ENCODE peak calls at places on chromosomes 5 and 9, in eight cellular contexts. X is neural crest cell, Z is SK-N-SH, F is ascending aorta, L is epithelial cell of proximal tubule, O is HFF-Myc, D is heart right ventricle, T is astrocyte of the cerebellum. Q is an unnamed sample.

GRCh38 chr9:13049223-13049622 is 230.3 kb downstream of the MPDZ start:
- DNase-seq in Z (no peak), D (no peak), T (peak; percentile 39), L (no peak), X (no peak), O (no peak), F (no peak), Q (no peak)

GRCh38 chr9:91378695-91379127 is 17.0 kb upstream of the AUH start:
- DNase-seq in O (no peak), L (no peak), Z (no peak), F (no peak), X (no peak), T (no peak), D (no peak), Q (no peak)

GRCh38 chr5:151471276-151471675 is 23.9 kb downstream of the SLC36A1 start:
- DNase-seq in X (no peak), L (no peak), O (no peak), Z (no peak), D (no peak), F (no peak), T (no peak), Q (no peak)

GRCh38 chr5:99037668-99038067 is 108.9 kb upstream of the CHD1 start:
- DNase-seq in O (no peak), Z (no peak), T (no peak), F (no peak), X (no peak), D (no peak), L (no peak), Q (no peak)

GRCh38 chr9:114291064-114291474 is 31.8 kb upstream of the ORM1 start:
- DNase-seq in O (no peak), D (peak; percentile 76), F (no peak), Z (peak; percentile 81), X (peak; percentile 87), L (no peak), T (peak; percentile 42), Q (peak; percentile 83)

GRCh38 chr5:147880461-147880860 is 1.9 kb downstream of the SCGB3A2 start:
- DNase-seq in T (no peak), L (no peak), F (no peak), D (no peak), Z (no peak), O (no peak), X (no peak), Q (no peak)

GRCh38 chr9:123926986-123927385 is 2.9 kb downstream of the DENND1A start:
- DNase-seq in X (no peak), T (no peak), D (no peak), Z (no peak), L (no peak), O (no peak), F (no peak), Q (no peak)

GRCh38 chr5:9421823-9422354 is 124.0 kb downstream of the SEMA5A start:
- DNase-seq in D (no peak), Z (no peak), X (no peak), T (no peak), L (no peak), O (no peak), F (no peak), Q (no peak)

GRCh38 chr5:107646418-107646817 is 24.3 kb downstream of the EFNA5 start:
- DNase-seq in T (no peak), O (no peak), Z (no peak), D (no peak), X (no peak), L (no peak), F (no peak), Q (no peak)

GRCh38 chr5:113029614-113030013 is 53.0 kb downstream of the DCP2 start:
- DNase-seq in O (no peak), Z (no peak), F (no peak), X (no peak), L (no peak), T (no peak), D (no peak), Q (no peak)

GRCh38 chr5:129905467-129906176 is 1.4 kb downstream of the CHSY3 start:
- DNase-seq in D (no peak), F (no peak), X (peak; percentile 2), Z (no peak), T (no peak), L (no peak), O (no peak), Q (no peak)

GRCh38 chr5:113371788-113372196 is 63.0 kb downstream of the TSSK1B start:
- DNase-seq in D (no peak), T (no peak), O (no peak), Z (no peak), F (no peak), L (no peak), X (no peak), Q (no peak)

GRCh38 chr5:81021486-81021885 is 61.3 kb downstream of the RASGRF2 start:
- DNase-seq in L (no peak), O (no peak), Z (no peak), T (no peak), D (no peak), X (no peak), F (no peak), Q (no peak)

GRCh38 chr5:149935431-149935901 is 9.1 kb downstream of the PDE6A start:
- DNase-seq in D (no peak), O (no peak), X (no peak), T (no peak), Z (no peak), L (no peak), F (no peak), Q (no peak)

GRCh38 chr9:133163559-133164208 is at the start of gene GBGT1:
- DNase-seq in L (no peak), O (no peak), T (no peak), D (peak; percentile 86), Z (peak; percentile 90), X (peak; percentile 62), F (no peak), Q (no peak)

GRCh38 chr5:56977034-56977433 is 25.1 kb upstream of the MIER3 start:
- DNase-seq in Z (no peak), F (no peak), L (no peak), T (no peak), D (no peak), O (no peak), X (no peak), Q (no peak)

GRCh38 chr9:79233542-79233941 is 338.2 kb upstream of the TLE4 start:
- DNase-seq in Z (peak; percentile 24), T (no peak), O (no peak), L (no peak), X (no peak), F (no peak), D (no peak), Q (no peak)
- TF ChIP-seq CTCF in Z (peak; percentile 42), T (peak; percentile 17), O (peak; percentile 37), L (peak; percentile 73), X (peak; percentile 49), F (no peak), D (no peak), Q (peak; percentile 57)

GRCh38 chr5:134763221-134763620 is 4.6 kb downstream of the DDX46 start:
- DNase-seq in Z (no peak), D (no peak), X (no peak), F (no peak), O (no peak), L (no peak), T (no peak), Q (no peak)

GRCh38 chr5:134758176-134758503 is 439 bp upstream of the DDX46 start:
- DNase-seq in D (no peak), L (no peak), T (no peak), Z (no peak), F (no peak), X (no peak), O (no peak), Q (no peak)

DNA sequence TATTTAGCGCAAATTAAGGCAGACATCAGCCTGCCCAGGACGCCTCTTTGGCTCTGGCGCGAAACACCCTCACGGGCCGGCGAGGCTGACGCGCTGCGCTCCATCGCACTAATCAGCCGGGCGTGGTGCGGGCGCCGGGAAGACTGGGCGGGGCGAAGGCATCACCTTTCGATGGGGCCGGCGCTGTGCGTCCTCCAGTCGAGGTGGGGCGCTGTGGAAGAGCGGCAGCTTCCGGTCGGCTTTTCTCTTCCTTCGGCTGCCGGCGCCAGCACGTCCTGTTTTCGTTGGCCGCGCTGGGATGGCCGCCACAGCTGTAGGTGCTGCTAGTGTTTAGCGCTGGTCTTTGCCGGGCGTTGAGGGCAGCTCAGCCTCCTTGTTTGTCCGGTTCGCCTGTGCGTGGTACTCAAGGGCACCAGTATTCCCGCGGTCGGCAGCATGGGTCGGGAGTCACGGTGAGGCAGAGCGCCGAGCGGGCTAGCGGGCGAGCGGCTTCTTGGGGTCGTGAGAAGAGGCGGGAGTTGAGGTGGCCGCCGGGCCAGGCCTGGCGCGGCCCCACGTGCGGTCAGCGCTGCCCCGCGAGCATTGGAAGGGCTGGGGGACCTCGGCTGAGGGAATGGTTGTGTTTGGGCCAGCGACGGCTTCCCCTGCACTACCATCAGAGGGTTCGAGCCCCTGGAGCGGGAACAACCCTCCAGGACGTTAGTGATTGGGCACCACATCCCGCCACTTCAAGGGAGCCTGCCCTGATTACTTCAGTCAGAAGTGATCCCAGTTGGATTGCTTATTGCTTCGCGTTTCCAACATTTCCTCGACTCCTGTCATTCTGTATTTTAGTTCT is at the start of gene DDX46:
- DNase-seq in Z (peak; percentile 97), F (peak; percentile 58), L (no peak), T (peak; percentile 76), O (peak; percentile 75), D (peak; percentile 94), X (peak; percentile 94), Q (peak; percentile 95)
- TF ChIP-seq CTCF in Z (peak; percentile 76), F (peak; percentile 59), L (peak; percentile 66), T (peak; percentile 77), O (peak; percentile 70), D (peak; percentile 43), X (peak; percentile 78), Q (peak; percentile 79)

DNA sequence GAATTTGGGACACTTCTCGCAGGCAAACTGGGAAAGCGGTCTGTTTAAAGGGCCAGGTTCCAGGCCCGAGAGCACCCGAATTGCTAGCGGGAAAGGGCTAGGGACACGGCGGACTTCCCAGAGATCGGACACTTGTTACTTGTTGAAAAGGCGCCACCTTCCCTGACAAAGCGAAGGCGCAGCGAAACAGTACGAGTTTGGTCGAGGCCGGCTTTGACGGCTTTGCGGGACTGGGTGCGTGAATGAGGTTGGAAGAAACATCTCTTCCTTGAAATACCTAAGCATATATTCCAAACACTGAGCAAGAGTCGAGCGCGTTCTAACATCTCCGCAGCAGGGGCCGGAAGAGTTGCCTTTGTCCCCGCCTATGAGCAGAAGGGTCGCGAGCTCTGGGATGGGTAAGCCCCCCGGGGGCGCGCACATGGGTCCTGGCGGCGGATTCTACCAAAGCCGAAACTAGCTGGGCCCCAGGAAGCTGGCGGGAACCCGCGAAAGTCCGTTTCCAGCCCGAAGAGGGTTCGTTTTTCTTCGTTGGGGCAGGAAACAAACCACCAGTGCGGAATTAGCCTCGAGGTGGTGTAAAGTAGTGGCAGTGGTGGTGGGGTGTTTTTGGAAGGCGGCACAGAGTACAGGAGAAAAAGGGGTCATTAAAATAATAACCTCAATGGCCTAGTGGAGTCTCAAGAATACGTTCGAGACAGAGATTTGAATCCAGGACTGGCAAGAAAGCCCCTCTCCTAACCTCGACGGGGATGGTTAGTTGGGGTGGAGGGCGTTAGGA is 1.5 kb downstream of the GDNF start:
- DNase-seq in X (peak; percentile 37), D (no peak), O (no peak), L (no peak), F (no peak), Z (peak; percentile 32), T (no peak), Q (no peak)
- TF ChIP-seq CTCF in X (no peak), D (no peak), O (no peak), L (peak; percentile 34), F (no peak), Z (peak; percentile 34), T (peak; percentile 23), Q (peak; percentile 47)

DNA sequence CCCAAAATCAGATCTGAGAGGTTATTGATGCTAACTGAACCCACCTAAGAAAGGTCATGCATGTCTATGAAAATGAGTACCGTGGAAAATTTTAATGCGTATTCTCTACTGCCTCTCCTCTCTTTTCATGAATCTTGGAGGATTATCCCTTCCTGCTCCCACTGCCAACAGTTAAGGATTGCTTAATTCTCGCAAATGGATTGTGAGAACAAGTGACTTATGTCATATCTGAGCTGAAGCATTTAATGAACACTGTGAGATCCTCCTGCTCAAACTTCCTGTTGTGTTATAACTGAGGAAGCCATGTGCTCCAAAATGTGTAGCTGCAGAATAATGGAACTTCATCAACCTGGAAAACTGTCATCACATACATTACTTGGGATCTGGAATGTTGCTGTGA is 618.0 kb upstream of the CDH18 start:
- DNase-seq in D (no peak), Z (no peak), F (no peak), O (no peak), T (no peak), L (no peak), X (no peak), Q (no peak)
- TF ChIP-seq CTCF in D (no peak), Z (no peak), F (no peak), O (no peak), T (no peak), L (no peak), X (no peak), Q (no peak)

Q was measured in type B pancreatic cell.